ENCODE peak calls at places on chromosome 1, in ten cellular contexts. A is adrenal gland, M is GM23338, D is tibial nerve, N is prostate gland, J is cardiac fibroblast, Z is choroid plexus epithelial cell, O is kidney, H is psoas muscle, L is lower lobe of right lung. X is an unnamed sample.

GRCh38 chr1:7224081-7224534 is 438.9 kb downstream of the CAMTA1 start:
- DNase-seq in L (no peak), N (no peak), J (no peak), Z (no peak), O (peak; percentile 22), H (no peak), D (no peak), M (no peak), A (no peak), X (no peak)

GRCh38 chr1:44260792-44261474 is 47.7 kb downstream of the DMAP1 start:
- DNase-seq in M (no peak), O (no peak), A (no peak), H (no peak), L (no peak), Z (no peak), N (no peak), J (no peak), D (no peak), X (no peak)

GRCh38 chr1:229043111-229043510 is 227.8 kb upstream of the RAB4A start:
- DNase-seq in O (no peak), N (no peak), L (no peak), J (no peak), D (no peak), A (no peak), Z (no peak), H (no peak), M (no peak), X (no peak)

GRCh38 chr1:31830511-31830910 is 14.7 kb upstream of the SPOCD1 start:
- DNase-seq in A (no peak), H (no peak), O (no peak), Z (no peak), J (no peak), L (no peak), D (no peak), M (no peak), N (no peak), X (no peak)

GRCh38 chr1:36408479-36408878 is 10.8 kb upstream of the LSM10 start:
- DNase-seq in L (no peak), N (no peak), A (no peak), M (no peak), Z (no peak), H (no peak), D (no peak), J (no peak), O (no peak), X (peak; percentile 50)

GRCh38 chr1:78432016-78432415 is 58.8 kb upstream of the PTGFR start:
- DNase-seq in M (no peak), O (no peak), A (no peak), N (no peak), J (no peak), D (no peak), Z (no peak), L (no peak), H (no peak), X (no peak)

GRCh38 chr1:152928671-152929070 is 18.3 kb upstream of the SPRR5 start:
- DNase-seq in L (no peak), O (no peak), D (no peak), Z (no peak), J (no peak), A (no peak), H (no peak), M (no peak), N (no peak), X (no peak)

GRCh38 chr1:52345252-52345651 is 20.8 kb downstream of the CC2D1B start:
- DNase-seq in A (no peak), M (no peak), H (no peak), D (no peak), L (no peak), O (no peak), J (no peak), Z (no peak), N (no peak), X (no peak)

GRCh38 chr1:17673335-17674075 is 81.6 kb upstream of the ACTL8 start:
- DNase-seq in A (no peak), O (no peak), Z (no peak), H (no peak), J (no peak), N (no peak), D (no peak), L (no peak), M (no peak), X (no peak)

GRCh38 chr1:233367057-233367759 is 39.7 kb downstream of the MAP3K21 start:
- DNase-seq in A (no peak), D (no peak), N (no peak), M (peak; percentile 83), H (no peak), L (no peak), O (no peak), Z (no peak), J (no peak), X (peak; percentile 10)

GRCh38 chr1:42952353-42953001 is 6.2 kb downstream of the SLC2A1 start:
- DNase-seq in J (no peak), M (no peak), O (peak; percentile 54), N (no peak), A (no peak), L (no peak), D (no peak), H (no peak), Z (peak; percentile 95), X (no peak)

GRCh38 chr1:51634618-51635017 is 17.7 kb downstream of the OSBPL9 start:
- DNase-seq in O (no peak), H (no peak), Z (no peak), L (no peak), D (no peak), N (no peak), A (no peak), J (no peak), M (no peak), X (no peak)

GRCh38 chr1:40073062-40073461 is 24.0 kb downstream of the PPT1 start:
- DNase-seq in M (no peak), A (no peak), J (no peak), L (no peak), D (no peak), N (no peak), O (no peak), H (no peak), Z (no peak), X (no peak)

GRCh38 chr1:205046870-205047269 is 3.9 kb downstream of the CNTN2 start:
- DNase-seq in M (no peak), O (no peak), A (no peak), D (no peak), Z (no peak), H (no peak), J (no peak), L (no peak), N (no peak), X (no peak)

GRCh38 chr1:205045146-205045545 is 2.1 kb downstream of the CNTN2 start:
- DNase-seq in O (no peak), A (no peak), N (no peak), M (no peak), Z (no peak), D (no peak), J (no peak), H (no peak), L (no peak), X (no peak)

GRCh38 chr1:205047764-205048231 is 4.8 kb downstream of the CNTN2 start:
- DNase-seq in L (no peak), O (no peak), H (no peak), N (no peak), Z (no peak), D (no peak), J (no peak), A (no peak), M (no peak), X (no peak)

GRCh38 chr1:205049479-205049878 is 6.5 kb downstream of the CNTN2 start:
- DNase-seq in J (no peak), N (no peak), D (no peak), A (peak; percentile 57), L (no peak), O (no peak), Z (no peak), H (no peak), M (no peak), X (no peak)

GRCh38 chr1:205048382-205048781 is 5.4 kb downstream of the CNTN2 start:
- DNase-seq in Z (no peak), O (no peak), N (no peak), J (no peak), M (no peak), H (no peak), A (no peak), D (no peak), L (no peak), X (no peak)
- H3K4me3 ChIP-seq in Z (no peak overlapping the region), O (no peak overlapping the region), N (no peak overlapping the region), J (no peak overlapping the region), M (no peak overlapping the region), H (no peak overlapping the region), A (no peak overlapping the region), D (no peak overlapping the region), L (no peak overlapping the region), X (no peak overlapping the region)

GRCh38 chr1:28552482-28553228 is at the start of gene TRNAU1AP:
- DNase-seq in M (peak; percentile 99), L (peak; percentile 97), J (peak; percentile 96), O (peak; percentile 98), Z (peak; percentile 98), A (peak; percentile 96), D (peak; percentile 91), N (peak; percentile 94), H (peak; percentile 95), X (peak; percentile 97)
- TF ChIP-seq CTCF in M (peak; percentile 40), L (no peak), J (no peak), O (peak; percentile 0), Z (peak; percentile 9), A (no peak), D (no peak), N (peak; percentile 27), H (no peak), X (no peak)

GRCh38 chr1:107966550-107966949 is 1.6 kb upstream of the VAV3 start:
- DNase-seq in D (no peak), L (no peak), N (no peak), M (no peak), H (no peak), J (no peak), A (no peak), O (no peak), Z (no peak), X (no peak)

GRCh38 chr1:107963009-107963408 is 2.0 kb downstream of the VAV3 start:
- DNase-seq in Z (no peak), A (no peak), H (no peak), J (no peak), L (no peak), N (no peak), M (no peak), D (no peak), O (no peak), X (no peak)

GRCh38 chr1:107963601-107964396 is 1.2 kb downstream of the VAV3 start:
- DNase-seq in M (peak; percentile 64), D (no peak), O (peak; percentile 62), A (no peak), Z (peak; percentile 67), N (peak; percentile 8), L (peak; percentile 51), H (peak; percentile 13), J (peak; percentile 20), X (peak; percentile 14)

GRCh38 chr1:107964397-107965111 is 426 bp downstream of the VAV3 start:
- DNase-seq in L (peak; percentile 46), D (no peak), H (peak; percentile 15), O (peak; percentile 73), Z (peak; percentile 44), M (peak; percentile 81), N (peak; percentile 22), A (no peak), J (peak; percentile 13), X (peak; percentile 10)

GRCh38 chr1:107965112-107965991 is at the start of gene VAV3:
- DNase-seq in L (peak; percentile 84), J (peak; percentile 45), N (peak; percentile 22), H (peak; percentile 76), O (peak; percentile 91), D (peak; percentile 25), A (peak; percentile 71), Z (peak; percentile 77), M (peak; percentile 90), X (peak; percentile 59)
- H3K4me3 ChIP-seq in L (peak within 1 kb of the TSS; percentile 70), J (peak within 1 kb of the TSS; percentile 38), N (peak within 1 kb of the TSS; percentile 44), H (peak within 1 kb of the TSS; percentile 64), O (peak within 1 kb of the TSS; percentile 74), D (peak within 1 kb of the TSS; percentile 59), A (peak within 1 kb of the TSS; percentile 21), Z (peak within 1 kb of the TSS; percentile 63), M (peak within 1 kb of the TSS; percentile 96), X (peak within 1 kb of the TSS; percentile 51)

GRCh38 chr1:206748348-206749034 is 22.1 kb upstream of the IL19 start:
- DNase-seq in J (peak; percentile 41), D (no peak), M (no peak), O (no peak), L (no peak), Z (no peak), N (no peak), H (no peak), A (no peak), X (peak; percentile 72)
- TF ChIP-seq CTCF in J (no peak), D (no peak), M (no peak), O (no peak), L (no peak), Z (no peak), N (no peak), H (no peak), A (no peak), X (no peak)